ENCODE peak calls at places on chromosomes 12 and 14, in five cellular contexts. One of them, this sample, is unnamed. For H3K36me3 and H3K4me1, the result is how much of the 10 kb centered on the place peaks cover.

GRCh38 chr14:78227466-78228077 is 57.4 kb downstream of the NRXN3 start:
- DNase-seq in stomach: no peak
- DNase-seq in K562: no peak
- DNase-seq in breast epithelium: no peak
- DNase-seq in SK-N-SH: no peak
- DNase-seq in this sample: no peak

GRCh38 chr14:79166171-79166570 is 996.0 kb downstream of the NRXN3 start:
- DNase-seq in K562: no peak
- DNase-seq in breast epithelium: no peak
- DNase-seq in SK-N-SH: no peak
- DNase-seq in stomach: no peak
- DNase-seq in this sample: no peak

GRCh38 chr12:1917172-1918070 is 1.0 kb downstream of the CACNA2D4 start:
- DNase-seq in stomach: peak
- DNase-seq in breast epithelium: no peak
- DNase-seq in K562: peak
- DNase-seq in SK-N-SH: peak
- DNase-seq in this sample: peak

GRCh38 chr14:23058654-23059504 is 1.6 kb upstream of the CDH24 start:
- DNase-seq in stomach: no peak
- DNase-seq in K562: no peak
- DNase-seq in SK-N-SH: no peak
- DNase-seq in breast epithelium: no peak
- DNase-seq in this sample: no peak

GRCh38 chr12:2944401-2945047 is 14.7 kb upstream of the TEAD4 start:
- DNase-seq in SK-N-SH: peak
- DNase-seq in K562: peak
- DNase-seq in breast epithelium: no peak
- DNase-seq in stomach: peak
- DNase-seq in this sample: peak

GRCh38 chr14:69827560-69827959 is 30.5 kb upstream of the SLC10A1 start:
- DNase-seq in SK-N-SH: no peak
- DNase-seq in breast epithelium: no peak
- DNase-seq in stomach: no peak
- DNase-seq in K562: no peak
- DNase-seq in this sample: no peak

GRCh38 chr12:11739980-11740379 is 90.5 kb downstream of the ETV6 start:
- DNase-seq in SK-N-SH: no peak
- DNase-seq in stomach: no peak
- DNase-seq in K562: no peak
- DNase-seq in breast epithelium: no peak
- DNase-seq in this sample: no peak

GRCh38 chr12:68579254-68579653 is 31.4 kb upstream of the RAP1B start:
- DNase-seq in stomach: no peak
- DNase-seq in SK-N-SH: no peak
- DNase-seq in breast epithelium: no peak
- DNase-seq in K562: no peak
- DNase-seq in this sample: no peak

GRCh38 chr12:11761869-11762567 is 112.5 kb downstream of the ETV6 start:
- DNase-seq in stomach: no peak
- DNase-seq in K562: no peak
- DNase-seq in breast epithelium: no peak
- DNase-seq in SK-N-SH: no peak
- DNase-seq in this sample: no peak

GRCh38 chr12:47755655-47756562 is 2.8 kb downstream of the RAPGEF3 start:
- DNase-seq in SK-N-SH: no peak
- DNase-seq in breast epithelium: no peak
- DNase-seq in K562: no peak
- DNase-seq in stomach: peak
- DNase-seq in this sample: no peak

DNA sequence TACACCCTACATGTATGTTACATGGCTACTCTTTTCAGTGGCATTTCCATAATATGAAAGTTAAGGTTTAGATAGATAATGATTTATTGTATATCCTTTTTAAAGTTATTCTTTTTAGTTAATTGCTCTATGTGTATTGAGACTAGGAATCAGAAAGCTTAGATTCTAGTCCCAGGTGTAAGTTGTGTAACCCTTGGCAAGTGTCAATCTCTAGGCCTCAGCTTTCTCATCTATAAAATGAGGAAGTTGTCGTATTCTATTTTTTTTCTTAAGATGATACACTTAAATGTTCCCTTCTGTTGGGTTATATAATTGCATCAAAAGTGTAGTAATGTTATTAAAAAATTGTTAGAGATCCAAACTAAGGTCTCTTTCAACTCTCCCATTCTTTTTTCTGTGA is 3.9 kb downstream of the RTRAF start:
- DNase-seq in breast epithelium: no peak
- DNase-seq in stomach: no peak
- DNase-seq in K562: no peak
- DNase-seq in SK-N-SH: no peak
- DNase-seq in this sample: no peak
- H3K36me3 ChIP-seq in breast epithelium: under half
- H3K36me3 ChIP-seq in stomach: half or more
- H3K36me3 ChIP-seq in K562: half or more
- H3K36me3 ChIP-seq in SK-N-SH: half or more
- H3K36me3 ChIP-seq in this sample: under half

GRCh38 chr12:93426406-93426805 is 15.3 kb downstream of the UBE2N start:
- DNase-seq in breast epithelium: no peak
- DNase-seq in stomach: no peak
- DNase-seq in K562: no peak
- DNase-seq in SK-N-SH: no peak
- DNase-seq in this sample: no peak
- H3K4me1 ChIP-seq in breast epithelium: under half
- H3K4me1 ChIP-seq in stomach: under half
- H3K4me1 ChIP-seq in K562: under half
- H3K4me1 ChIP-seq in SK-N-SH: under half
- H3K4me1 ChIP-seq in this sample: half or more

GRCh38 chr14:71783786-71784185 is 148.4 kb upstream of the RGS6 start:
- DNase-seq in K562: no peak
- DNase-seq in breast epithelium: no peak
- DNase-seq in SK-N-SH: no peak
- DNase-seq in stomach: no peak
- DNase-seq in this sample: no peak

GRCh38 chr14:71776463-71777359 is 155.5 kb upstream of the RGS6 start:
- DNase-seq in K562: no peak
- DNase-seq in SK-N-SH: no peak
- DNase-seq in breast epithelium: no peak
- DNase-seq in stomach: no peak
- DNase-seq in this sample: no peak

GRCh38 chr14:71780822-71781221 is 151.4 kb upstream of the RGS6 start:
- DNase-seq in stomach: no peak
- DNase-seq in K562: no peak
- DNase-seq in SK-N-SH: no peak
- DNase-seq in breast epithelium: no peak
- DNase-seq in this sample: no peak

GRCh38 chr14:71783101-71783500 is 149.1 kb upstream of the RGS6 start:
- DNase-seq in breast epithelium: no peak
- DNase-seq in SK-N-SH: no peak
- DNase-seq in stomach: no peak
- DNase-seq in K562: no peak
- DNase-seq in this sample: no peak

DNA sequence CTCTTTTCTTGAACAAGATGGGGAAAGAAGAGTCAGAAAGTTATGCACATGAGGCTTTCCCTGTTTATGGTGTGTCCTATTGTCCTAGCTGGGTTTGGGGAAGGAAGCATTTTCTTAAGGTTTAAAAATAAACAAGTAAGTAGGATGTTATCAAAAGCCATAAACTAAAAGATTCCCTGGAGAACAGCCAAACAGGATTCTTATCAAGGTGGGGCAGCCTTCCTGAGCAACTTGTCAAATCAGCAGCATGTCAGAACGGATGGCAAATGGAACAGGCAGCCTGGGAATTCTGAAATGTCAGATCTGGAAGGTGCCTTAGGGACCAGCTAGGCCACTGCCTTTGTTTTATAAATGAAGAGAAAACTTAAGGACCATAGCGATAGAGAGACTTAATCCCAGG is 152.2 kb upstream of the RGS6 start:
- DNase-seq in breast epithelium: no peak
- DNase-seq in SK-N-SH: no peak
- DNase-seq in stomach: no peak
- DNase-seq in K562: no peak
- DNase-seq in this sample: no peak
- TF ChIP-seq POLR2AphosphoS5 in breast epithelium: no peak
- TF ChIP-seq POLR2AphosphoS5 in SK-N-SH: no peak
- TF ChIP-seq POLR2AphosphoS5 in stomach: no peak
- TF ChIP-seq POLR2AphosphoS5 in K562: no peak
- TF ChIP-seq POLR2AphosphoS5 in this sample: no peak

GRCh38 chr14:100364403-100364802 is 41.3 kb downstream of the SLC25A47 start:
- DNase-seq in breast epithelium: no peak
- DNase-seq in K562: no peak
- DNase-seq in stomach: no peak
- DNase-seq in SK-N-SH: no peak
- DNase-seq in this sample: no peak
- H3K36me3 ChIP-seq in breast epithelium: under half
- H3K36me3 ChIP-seq in K562: half or more
- H3K36me3 ChIP-seq in stomach: half or more
- H3K36me3 ChIP-seq in SK-N-SH: half or more
- H3K36me3 ChIP-seq in this sample: under half

GRCh38 chr12:88562151-88562550 is 18.1 kb downstream of the KITLG start:
- DNase-seq in K562: no peak
- DNase-seq in breast epithelium: no peak
- DNase-seq in SK-N-SH: no peak
- DNase-seq in stomach: no peak
- DNase-seq in this sample: no peak

GRCh38 chr12:88558341-88558867 is 21.9 kb downstream of the KITLG start:
- DNase-seq in breast epithelium: no peak
- DNase-seq in K562: no peak
- DNase-seq in stomach: no peak
- DNase-seq in SK-N-SH: no peak
- DNase-seq in this sample: no peak

GRCh38 chr12:88559199-88559598 is 21.1 kb downstream of the KITLG start:
- DNase-seq in breast epithelium: no peak
- DNase-seq in stomach: no peak
- DNase-seq in K562: no peak
- DNase-seq in SK-N-SH: no peak
- DNase-seq in this sample: no peak

GRCh38 chr12:88562846-88563582 is 17.3 kb downstream of the KITLG start:
- DNase-seq in SK-N-SH: no peak
- DNase-seq in breast epithelium: no peak
- DNase-seq in stomach: no peak
- DNase-seq in K562: no peak
- DNase-seq in this sample: no peak

GRCh38 chr12:88559772-88560171 is 20.5 kb downstream of the KITLG start:
- DNase-seq in SK-N-SH: no peak
- DNase-seq in K562: no peak
- DNase-seq in stomach: no peak
- DNase-seq in breast epithelium: no peak
- DNase-seq in this sample: no peak
- H3K4me1 ChIP-seq in SK-N-SH: under half
- H3K4me1 ChIP-seq in K562: under half
- H3K4me1 ChIP-seq in stomach: under half
- H3K4me1 ChIP-seq in breast epithelium: under half
- H3K4me1 ChIP-seq in this sample: under half

DNA sequence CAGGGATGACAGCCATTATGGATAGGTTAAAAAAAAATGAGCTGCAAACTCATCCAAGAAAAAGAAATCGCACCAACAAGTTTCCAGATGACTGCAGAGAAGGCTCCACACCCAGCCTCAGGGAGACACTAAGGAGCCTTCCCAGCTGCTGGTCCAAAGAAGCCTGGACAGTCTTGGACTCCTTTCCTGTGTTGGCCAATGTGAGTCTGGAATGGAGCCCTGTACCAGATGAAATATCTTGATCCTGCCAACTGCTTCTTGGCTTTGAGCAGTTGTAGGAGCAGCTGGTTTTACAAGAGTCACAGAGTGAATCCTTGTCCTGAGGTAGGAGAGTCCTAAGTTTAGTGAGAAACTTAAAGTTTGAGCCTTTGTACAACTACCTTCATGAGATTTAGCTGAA is 44.4 kb downstream of the SLC38A1 start:
- DNase-seq in SK-N-SH: no peak
- DNase-seq in K562: no peak
- DNase-seq in breast epithelium: no peak
- DNase-seq in stomach: no peak
- DNase-seq in this sample: peak
- TF ChIP-seq POLR2AphosphoS5 in SK-N-SH: no peak
- TF ChIP-seq POLR2AphosphoS5 in K562: no peak
- TF ChIP-seq POLR2AphosphoS5 in breast epithelium: no peak
- TF ChIP-seq POLR2AphosphoS5 in stomach: peak
- TF ChIP-seq POLR2AphosphoS5 in this sample: peak

This sample was measured in sigmoid colon.